ENCODE peak calls at places on chromosome 19, in six cellular contexts. One of them, this sample, is unnamed.

GRCh38 chr19:2167896-2168618 is 4.3 kb downstream of the DOT1L start:
- DNase-seq in H9: no peak
- DNase-seq in IMR-90: peak; percentile 44
- DNase-seq in mesenchymal stem cell: peak; percentile 83
- DNase-seq in H1: no peak
- DNase-seq in mesendoderm: no peak
- DNase-seq in this sample: no peak

GRCh38 chr19:46731007-46731501 is 14.1 kb upstream of the PRKD2 start:
- DNase-seq in H9: no peak
- DNase-seq in IMR-90: peak; percentile 94
- DNase-seq in mesenchymal stem cell: peak; percentile 92
- DNase-seq in H1: no peak
- DNase-seq in mesendoderm: peak; percentile 59
- DNase-seq in this sample: no peak

GRCh38 chr19:45340232-45340898 is at the start of gene KLC3:
- DNase-seq in H9: peak; percentile 68
- DNase-seq in IMR-90: no peak
- DNase-seq in mesenchymal stem cell: no peak
- DNase-seq in H1: no peak
- DNase-seq in mesendoderm: peak; percentile 43
- DNase-seq in this sample: no peak

GRCh38 chr19:2549701-2550191 is 73.8 kb downstream of the GADD45B start:
- DNase-seq in H9: no peak
- DNase-seq in IMR-90: peak; percentile 88
- DNase-seq in mesenchymal stem cell: peak; percentile 90
- DNase-seq in H1: no peak
- DNase-seq in mesendoderm: no peak
- DNase-seq in this sample: no peak

GRCh38 chr19:41595258-41595889 is 19.4 kb downstream of the CEACAM21 start:
- DNase-seq in H9: peak; percentile 54
- DNase-seq in IMR-90: peak; percentile 74
- DNase-seq in mesenchymal stem cell: peak; percentile 81
- DNase-seq in H1: no peak
- DNase-seq in mesendoderm: peak; percentile 62
- DNase-seq in this sample: no peak

GRCh38 chr19:11421607-11422098 is 2.5 kb upstream of the RGL3 start:
- DNase-seq in H9: peak; percentile 92
- DNase-seq in IMR-90: no peak
- DNase-seq in mesenchymal stem cell: no peak
- DNase-seq in H1: peak; percentile 70
- DNase-seq in mesendoderm: peak; percentile 83
- DNase-seq in this sample: no peak

GRCh38 chr19:31349160-31349881 is at the start of gene TSHZ3:
- DNase-seq in H9: peak; percentile 81
- DNase-seq in IMR-90: peak; percentile 87
- DNase-seq in mesenchymal stem cell: peak; percentile 91
- DNase-seq in H1: no peak
- DNase-seq in mesendoderm: peak; percentile 93
- DNase-seq in this sample: no peak

GRCh38 chr19:39590265-39590664 is 12.1 kb upstream of the LGALS13 start:
- DNase-seq in H9: no peak
- DNase-seq in IMR-90: peak; percentile 5
- DNase-seq in mesenchymal stem cell: no peak
- DNase-seq in H1: no peak
- DNase-seq in mesendoderm: peak; percentile 35
- DNase-seq in this sample: peak; percentile 9

GRCh38 chr19:15251749-15252397 is 19.6 kb upstream of the EPHX3 start:
- DNase-seq in H9: peak; percentile 84
- DNase-seq in IMR-90: peak; percentile 96
- DNase-seq in mesenchymal stem cell: peak; percentile 98
- DNase-seq in H1: peak; percentile 46
- DNase-seq in mesendoderm: peak; percentile 88
- DNase-seq in this sample: peak; percentile 54

GRCh38 chr19:29714371-29714952 is 599 bp downstream of the C19orf12 start:
- DNase-seq in H9: no peak
- DNase-seq in IMR-90: no peak
- DNase-seq in mesenchymal stem cell: no peak
- DNase-seq in H1: no peak
- DNase-seq in mesendoderm: no peak
- DNase-seq in this sample: no peak

GRCh38 chr19:17282488-17283256 is 971 bp downstream of the ANKLE1 start:
- DNase-seq in H9: peak; percentile 92
- DNase-seq in IMR-90: peak; percentile 62
- DNase-seq in mesenchymal stem cell: peak; percentile 69
- DNase-seq in H1: no peak
- DNase-seq in mesendoderm: peak; percentile 89
- DNase-seq in this sample: peak; percentile 81

GRCh38 chr19:45954132-45954531 is 19.5 kb downstream of the NOVA2 start:
- DNase-seq in H9: no peak
- DNase-seq in IMR-90: no peak
- DNase-seq in mesenchymal stem cell: no peak
- DNase-seq in H1: no peak
- DNase-seq in mesendoderm: peak; percentile 33
- DNase-seq in this sample: peak; percentile 93

GRCh38 chr19:3667037-3667638 is 33.1 kb downstream of the PIP5K1C start:
- DNase-seq in H9: no peak
- DNase-seq in IMR-90: no peak
- DNase-seq in mesenchymal stem cell: no peak
- DNase-seq in H1: no peak
- DNase-seq in mesendoderm: no peak
- DNase-seq in this sample: no peak

GRCh38 chr19:33674575-33675367 is 53.0 kb downstream of the CHST8 start:
- DNase-seq in H9: no peak
- DNase-seq in IMR-90: no peak
- DNase-seq in mesenchymal stem cell: no peak
- DNase-seq in H1: no peak
- DNase-seq in mesendoderm: no peak
- DNase-seq in this sample: no peak

GRCh38 chr19:16659464-16659831 is 496 bp downstream of the SMIM7 start:
- DNase-seq in H9: no peak
- DNase-seq in IMR-90: no peak
- DNase-seq in mesenchymal stem cell: no peak
- DNase-seq in H1: no peak
- DNase-seq in mesendoderm: no peak
- DNase-seq in this sample: peak; percentile 3

GRCh38 chr19:40147693-40148347 is 43.4 kb upstream of the MAP3K10 start:
- DNase-seq in H9: no peak
- DNase-seq in IMR-90: peak; percentile 77
- DNase-seq in mesenchymal stem cell: peak; percentile 79
- DNase-seq in H1: no peak
- DNase-seq in mesendoderm: no peak
- DNase-seq in this sample: no peak

GRCh38 chr19:6425732-6426686 is 1.4 kb upstream of the KHSRP start:
- DNase-seq in H9: no peak
- DNase-seq in IMR-90: no peak
- DNase-seq in mesenchymal stem cell: no peak
- DNase-seq in H1: no peak
- DNase-seq in mesendoderm: peak; percentile 11
- DNase-seq in this sample: no peak

GRCh38 chr19:8530061-8530679 is 16.2 kb upstream of the ZNF414 start:
- DNase-seq in H9: no peak
- DNase-seq in IMR-90: no peak
- DNase-seq in mesenchymal stem cell: no peak
- DNase-seq in H1: no peak
- DNase-seq in mesendoderm: no peak
- DNase-seq in this sample: no peak

GRCh38 chr19:2176336-2176994 is 12.7 kb downstream of the DOT1L start:
- DNase-seq in H9: peak; percentile 26
- DNase-seq in IMR-90: no peak
- DNase-seq in mesenchymal stem cell: no peak
- DNase-seq in H1: no peak
- DNase-seq in mesendoderm: no peak
- DNase-seq in this sample: no peak

GRCh38 chr19:36489920-36490415 is 607 bp upstream of the ZNF566 start:
- DNase-seq in H9: peak; percentile 96
- DNase-seq in IMR-90: peak; percentile 95
- DNase-seq in mesenchymal stem cell: no peak
- DNase-seq in H1: peak; percentile 93
- DNase-seq in mesendoderm: peak; percentile 99
- DNase-seq in this sample: peak; percentile 93

GRCh38 chr19:5204212-5204611 is 136.4 kb downstream of the PTPRS start:
- DNase-seq in H9: no peak
- DNase-seq in IMR-90: no peak
- DNase-seq in mesenchymal stem cell: no peak
- DNase-seq in H1: no peak
- DNase-seq in mesendoderm: no peak
- DNase-seq in this sample: no peak

GRCh38 chr19:5128251-5128931 is 159.5 kb downstream of the KDM4B start:
- DNase-seq in H9: no peak
- DNase-seq in IMR-90: peak; percentile 75
- DNase-seq in mesenchymal stem cell: peak; percentile 88
- DNase-seq in H1: no peak
- DNase-seq in mesendoderm: peak; percentile 87
- DNase-seq in this sample: no peak

GRCh38 chr19:40685563-40685962 is 4.9 kb downstream of the NUMBL start:
- DNase-seq in H9: no peak
- DNase-seq in IMR-90: no peak
- DNase-seq in mesenchymal stem cell: no peak
- DNase-seq in H1: no peak
- DNase-seq in mesendoderm: no peak
- DNase-seq in this sample: no peak

GRCh38 chr19:13208964-13209796 is 59.0 kb downstream of the IER2 start:
- DNase-seq in H9: peak; percentile 70
- DNase-seq in IMR-90: no peak
- DNase-seq in mesenchymal stem cell: no peak
- DNase-seq in H1: no peak
- DNase-seq in mesendoderm: no peak
- DNase-seq in this sample: no peak

GRCh38 chr19:39448271-39448670 is 2.9 kb downstream of the SUPT5H start:
- DNase-seq in H9: no peak
- DNase-seq in IMR-90: peak; percentile 51
- DNase-seq in mesenchymal stem cell: peak; percentile 64
- DNase-seq in H1: no peak
- DNase-seq in mesendoderm: no peak
- DNase-seq in this sample: no peak

GRCh38 chr19:2722541-2723344 is 1.6 kb upstream of the DIRAS1 start:
- DNase-seq in H9: no peak
- DNase-seq in IMR-90: peak; percentile 74
- DNase-seq in mesenchymal stem cell: peak; percentile 77
- DNase-seq in H1: no peak
- DNase-seq in mesendoderm: no peak
- DNase-seq in this sample: no peak

GRCh38 chr19:16316506-16316882 is 8.1 kb upstream of the KLF2 start:
- DNase-seq in H9: no peak
- DNase-seq in IMR-90: no peak
- DNase-seq in mesenchymal stem cell: no peak
- DNase-seq in H1: no peak
- DNase-seq in mesendoderm: no peak
- DNase-seq in this sample: no peak

DNA sequence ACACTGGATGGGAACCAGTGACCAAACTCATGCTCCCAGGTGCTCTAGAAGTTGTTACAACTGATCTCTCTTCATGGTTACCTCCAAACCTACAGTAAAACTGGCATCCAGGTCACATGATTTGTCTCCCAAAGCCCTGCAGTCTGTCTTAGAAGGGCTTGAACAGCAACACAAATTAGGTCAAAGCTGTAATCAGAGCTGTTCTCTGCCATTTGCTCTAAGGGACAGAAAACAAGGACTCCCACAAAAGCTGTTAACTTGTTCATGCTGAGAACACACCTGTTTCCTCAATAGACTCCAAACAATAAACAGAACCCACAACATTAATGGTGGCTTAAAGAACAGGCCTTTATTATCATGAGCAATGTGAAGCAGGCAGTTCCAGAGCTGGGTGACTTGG is 8.0 kb downstream of the ZNF671 start:
- DNase-seq in H9: no peak
- DNase-seq in IMR-90: no peak
- DNase-seq in mesenchymal stem cell: no peak
- DNase-seq in H1: no peak
- DNase-seq in mesendoderm: no peak
- DNase-seq in this sample: no peak
- H3K18ac ChIP-seq in H9: no peak overlapping the region
- H3K18ac ChIP-seq in IMR-90: no peak overlapping the region
- H3K18ac ChIP-seq in mesenchymal stem cell: no peak overlapping the region
- H3K18ac ChIP-seq in H1: no peak overlapping the region
- H3K18ac ChIP-seq in mesendoderm: no peak overlapping the region
- H3K18ac ChIP-seq in this sample: no peak overlapping the region

GRCh38 chr19:48914181-48914580 is 14.1 kb downstream of the NUCB1 start:
- DNase-seq in H9: no peak
- DNase-seq in IMR-90: no peak
- DNase-seq in mesenchymal stem cell: no peak
- DNase-seq in H1: no peak
- DNase-seq in mesendoderm: peak; percentile 18
- DNase-seq in this sample: no peak

GRCh38 chr19:48906324-48906723 is 6.2 kb downstream of the NUCB1 start:
- DNase-seq in H9: no peak
- DNase-seq in IMR-90: no peak
- DNase-seq in mesenchymal stem cell: no peak
- DNase-seq in H1: no peak
- DNase-seq in mesendoderm: no peak
- DNase-seq in this sample: no peak

GRCh38 chr19:48913114-48913513 is 13.0 kb downstream of the NUCB1 start:
- DNase-seq in H9: no peak
- DNase-seq in IMR-90: no peak
- DNase-seq in mesenchymal stem cell: no peak
- DNase-seq in H1: no peak
- DNase-seq in mesendoderm: peak; percentile 45
- DNase-seq in this sample: no peak

GRCh38 chr19:48907671-48908070 is 7.6 kb downstream of the NUCB1 start:
- DNase-seq in H9: no peak
- DNase-seq in IMR-90: no peak
- DNase-seq in mesenchymal stem cell: no peak
- DNase-seq in H1: no peak
- DNase-seq in mesendoderm: no peak
- DNase-seq in this sample: no peak

DNA sequence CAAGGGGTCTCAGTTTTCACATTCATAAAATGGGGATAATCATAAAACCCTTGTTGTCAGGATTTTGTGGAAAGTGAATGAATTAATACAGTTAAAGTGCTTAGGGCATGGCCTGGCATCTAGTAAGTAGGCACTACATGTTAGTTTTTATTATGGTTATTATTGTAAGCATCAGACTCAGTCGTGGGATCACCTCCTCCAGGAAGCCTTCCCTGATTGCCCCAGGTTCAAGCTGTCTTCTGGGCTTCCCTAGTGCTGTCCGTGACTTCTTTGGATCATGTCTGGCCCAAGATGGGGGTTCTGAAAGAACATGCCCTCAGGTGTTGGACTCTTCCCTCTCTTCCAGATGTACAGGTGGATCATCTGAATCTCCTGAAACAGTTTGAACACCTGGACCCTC is 10.7 kb downstream of the NUCB1 start:
- DNase-seq in H9: no peak
- DNase-seq in IMR-90: no peak
- DNase-seq in mesenchymal stem cell: no peak
- DNase-seq in H1: no peak
- DNase-seq in mesendoderm: no peak
- DNase-seq in this sample: no peak
- H3K18ac ChIP-seq in H9: no peak overlapping the region
- H3K18ac ChIP-seq in IMR-90: no peak overlapping the region
- H3K18ac ChIP-seq in mesenchymal stem cell: no peak overlapping the region
- H3K18ac ChIP-seq in H1: no peak overlapping the region
- H3K18ac ChIP-seq in mesendoderm: no peak overlapping the region
- H3K18ac ChIP-seq in this sample: no peak overlapping the region

GRCh38 chr19:633068-633785 is at the start of gene POLRMT:
- DNase-seq in H9: peak; percentile 98
- DNase-seq in IMR-90: peak; percentile 98
- DNase-seq in mesenchymal stem cell: peak; percentile 98
- DNase-seq in H1: peak; percentile 93
- DNase-seq in mesendoderm: peak; percentile 99
- DNase-seq in this sample: peak; percentile 97
- H3K18ac ChIP-seq in H9: no peak within 1 kb of the TSS
- H3K18ac ChIP-seq in IMR-90: peak within 1 kb of the TSS; percentile 44
- H3K18ac ChIP-seq in mesenchymal stem cell: peak within 1 kb of the TSS; percentile 94
- H3K18ac ChIP-seq in H1: peak within 1 kb of the TSS; percentile 83
- H3K18ac ChIP-seq in mesendoderm: peak within 1 kb of the TSS; percentile 78
- H3K18ac ChIP-seq in this sample: peak within 1 kb of the TSS; percentile 94

GRCh38 chr19:51704601-51705000 is 11.5 kb downstream of the SPACA6 start:
- DNase-seq in H9: no peak
- DNase-seq in IMR-90: no peak
- DNase-seq in mesenchymal stem cell: no peak
- DNase-seq in H1: no peak
- DNase-seq in mesendoderm: no peak
- DNase-seq in this sample: no peak
- H3K18ac ChIP-seq in H9: no peak overlapping the region
- H3K18ac ChIP-seq in IMR-90: peak overlapping the region; percentile 22
- H3K18ac ChIP-seq in mesenchymal stem cell: peak overlapping the region; percentile 94
- H3K18ac ChIP-seq in H1: peak overlapping the region; percentile 60
- H3K18ac ChIP-seq in mesendoderm: peak overlapping the region; percentile 83
- H3K18ac ChIP-seq in this sample: peak overlapping the region; percentile 96